ENCODE peak calls at places on chromosomes 1 and 21, in eight cellular contexts. N, P, A, U, E, V, M and W are unnamed samples.

GRCh38 chr1:9410737-9411297 is 118.1 kb downstream of the SPSB1 start:
- DNase-seq in N (peak; percentile 30), P (no peak), A (peak; percentile 36), U (peak; percentile 44), E (peak; percentile 41), V (no peak), M (no peak), W (no peak)

GRCh38 chr1:186125035-186125434 is 250.0 kb downstream of the TPR start:
- DNase-seq in N (no peak), P (no peak), A (no peak), U (no peak), E (no peak), V (no peak), M (no peak), W (no peak)

GRCh38 chr1:101520302-101520701 is 283.5 kb downstream of the S1PR1 start:
- DNase-seq in N (peak; percentile 61), P (no peak), A (peak; percentile 22), U (peak; percentile 23), E (peak; percentile 84), V (peak; percentile 67), M (peak; percentile 40), W (peak; percentile 11)

GRCh38 chr1:103191327-103191726 is 83.0 kb upstream of the COL11A1 start:
- DNase-seq in N (no peak), P (no peak), A (no peak), U (no peak), E (no peak), V (no peak), M (no peak), W (no peak)

GRCh38 chr1:225465793-225466517 is 38.1 kb upstream of the LBR start:
- DNase-seq in N (no peak), P (no peak), A (no peak), U (no peak), E (no peak), V (no peak), M (no peak), W (no peak)

GRCh38 chr1:184597652-184598357 is 156.9 kb downstream of the EDEM3 start:
- DNase-seq in N (peak; percentile 74), P (no peak), A (no peak), U (no peak), E (no peak), V (no peak), M (no peak), W (no peak)

GRCh38 chr21:29271927-29272333 is 26.8 kb upstream of the BACH1 start:
- DNase-seq in N (peak; percentile 23), P (no peak), A (no peak), U (peak; percentile 21), E (no peak), V (no peak), M (no peak), W (no peak)

GRCh38 chr1:244029137-244029536 is 21.9 kb upstream of the ZBTB18 start:
- DNase-seq in N (no peak), P (no peak), A (no peak), U (no peak), E (peak; percentile 28), V (peak; percentile 30), M (no peak), W (no peak)

GRCh38 chr1:201714542-201715276 is 114.2 kb upstream of the IPO9 start:
- DNase-seq in N (peak; percentile 100), P (no peak), A (no peak), U (peak; percentile 51), E (peak; percentile 90), V (peak; percentile 95), M (no peak), W (no peak)

GRCh38 chr1:10950316-10951172 is 61.9 kb upstream of the TARDBP start:
- DNase-seq in N (no peak), P (no peak), A (no peak), U (no peak), E (no peak), V (no peak), M (no peak), W (no peak)

GRCh38 chr1:82318921-82319320 is 518.2 kb downstream of the ADGRL2 start:
- DNase-seq in N (peak; percentile 6), P (no peak), A (no peak), U (no peak), E (no peak), V (no peak), M (no peak), W (no peak)

GRCh38 chr21:20997633-20998455 is at the start of gene NCAM2:
- DNase-seq in N (peak; percentile 85), P (peak; percentile 38), A (peak; percentile 87), U (peak; percentile 81), E (peak; percentile 93), V (peak; percentile 53), M (peak; percentile 79), W (peak; percentile 41)

GRCh38 chr1:54798769-54799641 is 2.1 kb downstream of the TTC22 start:
- DNase-seq in N (no peak), P (no peak), A (no peak), U (no peak), E (no peak), V (no peak), M (no peak), W (no peak)

GRCh38 chr1:27015260-27015659 is 2.6 kb upstream of the TENT5B start:
- DNase-seq in N (no peak), P (no peak), A (no peak), U (no peak), E (no peak), V (no peak), M (no peak), W (no peak)

GRCh38 chr1:38973659-38974437 is 17.2 kb upstream of the AKIRIN1 start:
- DNase-seq in N (no peak), P (no peak), A (no peak), U (peak; percentile 80), E (no peak), V (no peak), M (no peak), W (no peak)

GRCh38 chr21:25953659-25954058 is 216.9 kb downstream of the APP start:
- DNase-seq in N (no peak), P (no peak), A (no peak), U (no peak), E (no peak), V (peak; percentile 46), M (no peak), W (no peak)

DNA sequence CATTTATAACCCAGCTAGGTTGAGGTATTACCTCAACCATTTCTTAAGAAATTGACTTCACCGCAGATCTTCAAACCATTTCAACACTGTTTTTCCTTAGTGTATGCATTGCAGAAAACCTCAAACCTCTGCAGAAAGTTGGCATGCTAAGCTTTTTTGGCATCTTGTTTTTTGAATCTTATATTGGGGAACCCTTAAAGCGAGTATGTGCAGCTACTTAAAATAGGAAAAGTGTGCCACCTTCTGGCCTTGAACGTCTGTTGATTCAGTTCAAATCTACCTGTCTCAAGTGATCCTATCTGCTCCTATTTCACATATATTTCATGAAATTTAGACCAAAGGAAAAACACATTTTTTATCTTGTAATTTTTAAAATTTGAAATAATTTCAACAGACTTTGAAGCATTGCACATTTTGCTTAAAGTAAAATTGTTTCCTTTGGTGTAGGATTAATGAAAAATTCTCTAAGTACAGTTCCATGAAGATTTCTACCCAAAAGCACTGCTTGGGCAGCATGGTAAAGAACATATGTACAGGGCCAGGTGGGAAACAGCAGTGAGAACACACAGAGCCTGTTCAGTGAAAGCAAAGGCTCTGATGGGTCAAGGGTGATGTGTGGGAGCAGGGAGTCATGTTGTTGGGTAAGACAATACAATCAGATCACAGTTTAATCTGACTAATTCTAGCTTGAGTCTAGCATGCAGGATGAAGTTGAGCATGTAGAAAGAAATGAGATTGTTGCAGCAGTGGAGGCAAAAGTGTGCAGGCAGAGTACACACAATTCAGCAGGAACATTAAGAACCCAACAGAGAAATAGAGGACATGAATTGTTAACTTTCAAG is 17.2 kb downstream of the HENMT1 start:
- DNase-seq in N (peak; percentile 86), P (no peak), A (peak; percentile 53), U (peak; percentile 76), E (peak; percentile 77), V (peak; percentile 75), M (no peak), W (peak; percentile 37)
- TF ChIP-seq CTCF in N (peak; percentile 57), P (peak; percentile 77), A (peak; percentile 39), U (peak; percentile 70), E (peak; percentile 75), V (peak; percentile 89), M (no peak), W (peak; percentile 72)

DNA sequence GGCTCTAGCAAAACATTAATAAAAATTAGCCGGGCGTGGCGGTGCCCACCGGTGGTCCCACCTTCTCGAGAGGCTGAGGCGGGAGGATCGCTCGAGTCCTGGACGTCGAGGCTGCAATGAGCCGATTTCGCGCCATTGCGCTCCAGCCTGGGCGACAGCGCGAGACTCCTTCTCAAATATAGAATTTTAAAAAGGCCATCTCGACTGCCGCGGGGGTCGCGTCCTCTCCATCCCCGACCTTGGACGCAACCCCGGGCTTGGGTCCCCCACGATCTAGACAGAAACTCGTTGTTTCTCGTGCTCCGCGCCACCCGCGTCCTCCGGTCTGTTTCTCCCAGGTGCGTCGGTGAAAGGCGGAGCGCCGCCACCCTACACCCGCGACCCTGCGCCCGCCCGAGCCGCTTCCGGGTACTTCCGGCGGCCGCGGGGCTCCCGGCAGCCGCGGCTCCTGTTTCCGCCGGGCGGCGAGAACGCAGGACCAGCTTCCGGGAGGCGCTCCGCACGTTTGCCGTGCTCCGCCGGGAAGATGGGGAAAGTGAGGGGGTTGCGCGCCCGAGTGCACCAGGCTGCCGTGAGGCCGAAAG is at the start of gene SLX9:
- DNase-seq in N (peak; percentile 75), P (peak; percentile 74), A (peak; percentile 92), U (peak; percentile 76), E (peak; percentile 94), V (peak; percentile 90), M (peak; percentile 54), W (peak; percentile 86)
- TF ChIP-seq CTCF in N (no peak), P (no peak), A (no peak), U (no peak), E (no peak), V (no peak), M (no peak), W (no peak)

GRCh38 chr1:18575620-18576019 is 55.0 kb upstream of the PAX7 start:
- DNase-seq in N (no peak), P (no peak), A (no peak), U (peak; percentile 81), E (peak; percentile 79), V (peak; percentile 61), M (peak; percentile 80), W (peak; percentile 59)
- TF ChIP-seq CTCF in N (peak; percentile 75), P (no peak), A (no peak), U (peak; percentile 79), E (peak; percentile 92), V (peak; percentile 91), M (peak; percentile 66), W (peak; percentile 60)

GRCh38 chr1:229258851-229259110 is 12.1 kb upstream of the RAB4A start:
- DNase-seq in N (no peak), P (no peak), A (no peak), U (peak; percentile 26), E (peak; percentile 33), V (no peak), M (no peak), W (no peak)

GRCh38 chr1:229253170-229253974 is 17.5 kb upstream of the RAB4A start:
- DNase-seq in N (no peak), P (no peak), A (peak; percentile 85), U (no peak), E (no peak), V (peak; percentile 44), M (no peak), W (no peak)

GRCh38 chr1:229258031-229258850 is 12.7 kb upstream of the RAB4A start:
- DNase-seq in N (peak; percentile 79), P (peak; percentile 57), A (peak; percentile 66), U (peak; percentile 82), E (peak; percentile 80), V (peak; percentile 85), M (peak; percentile 68), W (peak; percentile 40)

GRCh38 chr1:229252228-229252984 is 18.5 kb upstream of the RAB4A start:
- DNase-seq in N (no peak), P (no peak), A (no peak), U (no peak), E (no peak), V (no peak), M (no peak), W (no peak)

GRCh38 chr1:229254910-229255541 is 15.9 kb upstream of the RAB4A start:
- DNase-seq in N (peak; percentile 41), P (no peak), A (peak; percentile 50), U (no peak), E (peak; percentile 47), V (peak; percentile 64), M (no peak), W (no peak)
- TF ChIP-seq CTCF in N (no peak), P (peak; percentile 63), A (peak; percentile 51), U (peak; percentile 30), E (peak; percentile 48), V (peak; percentile 77), M (no peak), W (peak; percentile 69)